ENCODE peak calls at places on chromosomes 11 and 22, in six cellular contexts. E is K562, F is H9, L is gastrocnemius medialis, C is right atrium auricular region, G is fibroblast of lung. S is an unnamed sample. For H3K4me1, the result is how much of the 10 kb centered on the place peaks cover.

GRCh38 chr11:45025716-45026492 is 75.2 kb upstream of the TP53I11 start:
- DNase-seq in E (no peak), L (peak), F (peak), C (peak), G (peak), S (no peak)

GRCh38 chr11:30710216-30710615 is 124.1 kb upstream of the MPPED2 start:
- DNase-seq in C (no peak), E (no peak), L (no peak), F (no peak), G (no peak), S (no peak)

GRCh38 chr11:28606930-28607329 is 498.7 kb downstream of the METTL15 start:
- DNase-seq in G (peak), L (no peak), F (peak), E (no peak), C (no peak), S (no peak)

GRCh38 chr11:134392953-134393615 is 19.0 kb downstream of the B3GAT1 start:
- DNase-seq in L (no peak), E (no peak), F (no peak), G (no peak), C (no peak), S (no peak)

GRCh38 chr22:43481528-43482309 is 69.9 kb downstream of the MPPED1 start:
- DNase-seq in C (no peak), L (no peak), E (no peak), F (no peak), G (no peak), S (no peak)

GRCh38 chr11:41498726-41499125 is 39.3 kb upstream of the LRRC4C start:
- DNase-seq in G (peak), E (no peak), L (no peak), C (no peak), F (no peak), S (no peak)

GRCh38 chr22:27843441-27843840 is 41.9 kb upstream of the MN1 start:
- DNase-seq in L (no peak), F (no peak), C (peak), E (no peak), G (no peak), S (no peak)

GRCh38 chr22:24157783-24158170 is 23.5 kb upstream of the SUSD2 start:
- DNase-seq in F (no peak), G (peak), C (no peak), L (no peak), E (no peak), S (no peak)

GRCh38 chr11:58286249-58286648 is 18.2 kb upstream of the OR10W1 start:
- DNase-seq in G (peak), C (no peak), E (no peak), F (peak), L (no peak), S (no peak)

GRCh38 chr11:119310682-119311052 is 6.3 kb downstream of the MCAM start:
- DNase-seq in E (no peak), C (no peak), L (no peak), G (no peak), F (no peak), S (no peak)

GRCh38 chr11:69841170-69841858 is 22.1 kb upstream of the FGF3 start:
- DNase-seq in F (peak), E (no peak), L (no peak), C (no peak), G (no peak), S (no peak)

GRCh38 chr11:63478896-63479295 is 12.1 kb downstream of the PLAAT5 start:
- DNase-seq in E (peak), F (peak), L (peak), G (peak), C (peak), S (peak)

GRCh38 chr22:46162771-46163170 is 12.4 kb downstream of the PPARA start:
- DNase-seq in C (no peak), E (no peak), G (no peak), F (no peak), L (no peak), S (no peak)

GRCh38 chr22:35995772-35996171 is 32.9 kb downstream of the RBFOX2 start:
- DNase-seq in C (peak), G (peak), F (no peak), E (peak), L (peak), S (peak)

GRCh38 chr22:19820880-19821522 is 33.7 kb downstream of the GNB1L start:
- DNase-seq in C (no peak), E (no peak), L (no peak), G (no peak), F (peak), S (no peak)

GRCh38 chr11:8871283-8871775 is 39.7 kb upstream of the AKIP1 start:
- DNase-seq in C (peak), G (peak), L (peak), F (no peak), E (no peak), S (peak)

GRCh38 chr11:61971177-61972111 is 4.0 kb upstream of the FTH1 start:
- DNase-seq in G (peak), L (peak), C (peak), F (peak), E (peak), S (peak)

GRCh38 chr11:116312560-116313340 is 460.0 kb downstream of the BUD13 start:
- DNase-seq in F (no peak), E (no peak), G (peak), L (peak), C (peak), S (peak)

GRCh38 chr11:46117842-46118241 is 3.4 kb downstream of the PHF21A start:
- DNase-seq in G (no peak), L (no peak), F (no peak), C (no peak), E (no peak), S (no peak)

GRCh38 chr11:57637626-57638004 is 12.1 kb downstream of the YPEL4 start:
- DNase-seq in G (no peak), F (peak), L (no peak), E (no peak), C (no peak), S (no peak)

GRCh38 chr11:96827164-96827563 is 437.4 kb downstream of the JRKL start:
- DNase-seq in E (no peak), G (peak), L (no peak), C (no peak), F (no peak), S (no peak)
- TF ChIP-seq CTCF in E (no peak), G (no peak), L (no peak), C (no peak), F (peak), S (no peak)

DNA sequence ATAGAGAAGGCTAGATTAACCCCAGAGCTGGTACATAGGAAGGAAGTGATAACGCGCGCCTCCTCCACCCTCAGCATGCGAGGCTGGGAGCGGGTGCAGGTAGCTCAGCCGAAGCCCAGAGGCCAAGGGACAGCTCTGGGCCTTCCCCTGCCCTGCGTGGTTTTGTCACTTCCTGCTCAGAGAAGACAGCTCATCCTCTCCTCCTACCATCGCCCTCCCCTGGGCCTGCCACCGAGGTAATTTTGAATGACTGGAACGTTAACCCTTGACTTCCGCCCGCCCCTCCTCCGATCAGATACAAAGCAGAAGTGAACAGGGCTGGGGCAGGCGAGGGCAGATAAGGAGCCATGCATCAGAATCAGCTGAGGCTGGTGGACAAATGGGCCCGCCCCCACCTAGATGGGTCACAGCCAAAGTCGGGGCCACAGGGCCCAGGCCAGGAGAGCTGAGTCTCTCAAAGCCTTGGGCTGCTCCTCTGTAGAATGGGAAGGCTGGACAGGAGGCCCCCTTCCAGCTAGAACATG is 1.6 kb downstream of the RAC2 start:
- DNase-seq in F (no peak), E (peak), G (peak), C (peak), L (peak), S (no peak)
- H3K27ac ChIP-seq in F (no peak), E (peak), G (no peak), C (no peak), L (no peak), S (no peak)

DNA sequence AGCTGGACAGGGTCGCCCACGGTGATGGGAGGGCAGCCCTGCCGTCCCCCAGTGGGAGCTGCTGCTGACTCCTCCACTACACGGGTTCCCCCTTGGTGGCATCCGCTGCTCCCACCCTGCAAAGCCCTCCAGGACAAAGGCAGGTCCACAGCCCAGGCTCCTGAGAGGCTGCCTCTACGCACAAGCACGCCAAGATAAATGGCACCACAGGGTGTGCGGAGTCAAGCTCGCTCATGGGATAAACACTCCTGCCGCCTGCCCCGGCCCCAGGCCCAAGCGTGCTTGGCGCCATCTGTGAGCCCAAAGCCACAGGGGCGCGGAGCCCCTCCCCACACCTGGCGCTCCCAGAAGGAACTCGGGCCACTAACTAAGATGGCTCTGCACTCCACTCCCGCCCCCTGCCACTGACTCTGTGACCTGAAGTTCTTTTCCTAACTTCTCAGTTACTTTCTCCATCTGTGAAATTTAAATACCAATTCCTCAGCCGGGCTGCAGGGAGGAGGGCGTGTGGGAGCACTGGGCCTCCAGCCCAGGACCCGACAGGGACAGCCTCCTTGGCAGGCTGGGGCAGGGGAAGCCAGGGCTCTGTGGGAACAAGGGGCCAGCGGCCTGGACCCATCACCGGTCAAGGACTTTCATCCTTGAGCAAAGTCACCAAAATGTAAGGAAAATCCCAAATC is 14.9 kb downstream of the EHD1 start:
- DNase-seq in C (no peak), E (no peak), F (no peak), G (no peak), L (no peak), S (no peak)
- H3K4me1 ChIP-seq in C (half or more), E (under half), F (under half), G (half or more), L (half or more), S (half or more)

GRCh38 chr22:37904572-37905533 is 1.2 kb upstream of the MICALL1 start:
- DNase-seq in F (peak), L (peak), G (peak), C (peak), E (peak), S (no peak)
- TF ChIP-seq CTCF in F (no peak), L (no peak), G (no peak), C (no peak), E (no peak), S (no peak)

S was measured in tibial nerve.